ENCODE peak calls at places on chromosomes 11 and 22, in eight cellular contexts. A, N, D, M, L, R, H and S are unnamed samples.

GRCh38 chr11:1917523-1918435 is 1.7 kb upstream of the TNNT3 start:
- DNase-seq in A (peak), N (no peak), D (peak), M (no peak), L (no peak), R (peak), H (no peak), S (no peak)

GRCh38 chr22:35455529-35455928 is 55.6 kb downstream of the MCM5 start:
- DNase-seq in A (no peak), N (no peak), D (no peak), M (no peak), L (no peak), R (no peak), H (no peak), S (no peak)

GRCh38 chr11:859394-860131 is 16.9 kb downstream of the TSPAN4 start:
- DNase-seq in A (no peak), N (no peak), D (no peak), M (peak), L (peak), R (no peak), H (no peak), S (peak)

GRCh38 chr11:15750535-15751297 is 605.6 kb downstream of the SOX6 start:
- DNase-seq in A (no peak), N (no peak), D (no peak), M (no peak), L (no peak), R (no peak), H (no peak), S (peak)

GRCh38 chr11:131969261-131969660 is 598.8 kb downstream of the NTM start:
- DNase-seq in A (no peak), N (no peak), D (no peak), M (no peak), L (no peak), R (no peak), H (no peak), S (no peak)

GRCh38 chr11:3014314-3014938 is 22.3 kb upstream of the NAP1L4 start:
- DNase-seq in A (no peak), N (no peak), D (no peak), M (no peak), L (no peak), R (no peak), H (no peak), S (no peak)

GRCh38 chr11:62832346-62833234 is at the start of gene TEX54:
- DNase-seq in A (no peak), N (no peak), D (peak), M (peak), L (peak), R (no peak), H (no peak), S (peak)

GRCh38 chr11:130979386-130979972 is 63.2 kb upstream of the SNX19 start:
- DNase-seq in A (no peak), N (no peak), D (no peak), M (no peak), L (no peak), R (peak), H (no peak), S (no peak)

GRCh38 chr11:71489311-71490043 is 36.5 kb downstream of the NADSYN1 start:
- DNase-seq in A (peak), N (no peak), D (no peak), M (peak), L (peak), R (no peak), H (no peak), S (no peak)
- TF ChIP-seq POLR2AphosphoS5 in A (no peak), N (no peak), D (no peak), M (no peak), L (no peak), R (no peak), H (no peak), S (no peak)

GRCh38 chr11:111044751-111045407 is 200.6 kb upstream of the POU2AF2 start:
- DNase-seq in A (no peak), N (no peak), D (no peak), M (no peak), L (no peak), R (no peak), H (no peak), S (peak)

GRCh38 chr11:111045408-111045806 is 200.1 kb upstream of the POU2AF2 start:
- DNase-seq in A (no peak), N (no peak), D (no peak), M (no peak), L (no peak), R (peak), H (no peak), S (no peak)

GRCh38 chr11:111035746-111036145 is 209.8 kb upstream of the POU2AF2 start:
- DNase-seq in A (no peak), N (no peak), D (no peak), M (no peak), L (no peak), R (no peak), H (no peak), S (no peak)

GRCh38 chr11:111045874-111046273 is 199.7 kb upstream of the POU2AF2 start:
- DNase-seq in A (no peak), N (no peak), D (no peak), M (no peak), L (no peak), R (no peak), H (no peak), S (no peak)

GRCh38 chr11:111039982-111040381 is 205.5 kb upstream of the POU2AF2 start:
- DNase-seq in A (no peak), N (no peak), D (no peak), M (no peak), L (no peak), R (no peak), H (no peak), S (no peak)
- TF ChIP-seq POLR2AphosphoS5 in A (no peak), N (no peak), D (no peak), M (no peak), L (no peak), R (no peak), H (no peak), S (no peak)

GRCh38 chr22:31637375-31637937 is 24.6 kb downstream of the PISD start:
- DNase-seq in A (peak), N (no peak), D (no peak), M (no peak), L (no peak), R (peak), H (no peak), S (no peak)
- TF ChIP-seq POLR2AphosphoS5 in A (peak), N (no peak), D (no peak), M (no peak), L (no peak), R (no peak), H (no peak), S (no peak)

GRCh38 chr22:37750596-37751162 is 53.8 kb downstream of the TRIOBP start:
- DNase-seq in A (no peak), N (no peak), D (no peak), M (no peak), L (no peak), R (no peak), H (no peak), S (peak)
- TF ChIP-seq POLR2AphosphoS5 in A (no peak), N (peak), D (no peak), M (no peak), L (no peak), R (no peak), H (no peak), S (no peak)

GRCh38 chr11:71140206-71140919 is 112.0 kb downstream of the SHANK2 start:
- DNase-seq in A (no peak), N (no peak), D (no peak), M (no peak), L (no peak), R (no peak), H (no peak), S (peak)
- TF ChIP-seq POLR2AphosphoS5 in A (no peak), N (no peak), D (no peak), M (no peak), L (no peak), R (no peak), H (no peak), S (no peak)